ENCODE peak calls at places on chromosomes 13 and 19, in nine cellular contexts. One of them, this sample, is unnamed.

GRCh38 chr19:53545271-53546065 is 7.5 kb downstream of the ZNF331 start:
- DNase-seq in HepG2: no peak
- DNase-seq in GM10248: no peak
- DNase-seq in fibroblast of mammary gland: peak; percentile 76
- DNase-seq in AG10803: peak; percentile 90
- DNase-seq in AG09319: peak; percentile 52
- DNase-seq in BJ: peak; percentile 79
- DNase-seq in lower leg skin: no peak
- DNase-seq in endothelial cell: no peak
- DNase-seq in this sample: no peak

GRCh38 chr19:52993342-52994178 is 20.2 kb upstream of the ERVV-1 start:
- DNase-seq in BJ: peak; percentile 6
- DNase-seq in fibroblast of mammary gland: peak; percentile 77
- DNase-seq in lower leg skin: peak; percentile 95
- DNase-seq in AG10803: peak; percentile 66
- DNase-seq in AG09319: peak; percentile 42
- DNase-seq in endothelial cell: peak; percentile 82
- DNase-seq in GM10248: peak; percentile 73
- DNase-seq in HepG2: no peak
- DNase-seq in this sample: peak; percentile 70

GRCh38 chr19:12244370-12244769 is 50.3 kb downstream of the ZNF44 start:
- DNase-seq in fibroblast of mammary gland: no peak
- DNase-seq in HepG2: peak; percentile 21
- DNase-seq in AG10803: no peak
- DNase-seq in lower leg skin: no peak
- DNase-seq in BJ: no peak
- DNase-seq in AG09319: no peak
- DNase-seq in GM10248: no peak
- DNase-seq in endothelial cell: no peak
- DNase-seq in this sample: no peak

GRCh38 chr13:94712287-94712811 is at the start of gene SOX21:
- DNase-seq in AG09319: no peak
- DNase-seq in GM10248: no peak
- DNase-seq in endothelial cell: no peak
- DNase-seq in BJ: no peak
- DNase-seq in fibroblast of mammary gland: no peak
- DNase-seq in lower leg skin: peak; percentile 82
- DNase-seq in HepG2: no peak
- DNase-seq in AG10803: no peak
- DNase-seq in this sample: no peak

GRCh38 chr13:37023871-37024270 is 23.3 kb downstream of the EXOSC8 start:
- DNase-seq in AG09319: no peak
- DNase-seq in BJ: no peak
- DNase-seq in endothelial cell: no peak
- DNase-seq in HepG2: no peak
- DNase-seq in fibroblast of mammary gland: peak; percentile 71
- DNase-seq in AG10803: peak; percentile 45
- DNase-seq in GM10248: no peak
- DNase-seq in lower leg skin: no peak
- DNase-seq in this sample: no peak

GRCh38 chr13:52651880-52652169 is 811 bp upstream of the SUGT1 start:
- DNase-seq in lower leg skin: no peak
- DNase-seq in fibroblast of mammary gland: no peak
- DNase-seq in BJ: no peak
- DNase-seq in AG09319: no peak
- DNase-seq in endothelial cell: no peak
- DNase-seq in GM10248: no peak
- DNase-seq in HepG2: no peak
- DNase-seq in AG10803: no peak
- DNase-seq in this sample: no peak

GRCh38 chr13:46211116-46211515 is 612 bp upstream of the LRRC63 start:
- DNase-seq in GM10248: peak; percentile 22
- DNase-seq in AG10803: no peak
- DNase-seq in HepG2: no peak
- DNase-seq in lower leg skin: no peak
- DNase-seq in AG09319: no peak
- DNase-seq in fibroblast of mammary gland: no peak
- DNase-seq in endothelial cell: no peak
- DNase-seq in BJ: no peak
- DNase-seq in this sample: no peak

GRCh38 chr19:17873661-17874422 is 2.1 kb downstream of the SLC5A5 start:
- DNase-seq in lower leg skin: no peak
- DNase-seq in AG10803: no peak
- DNase-seq in BJ: no peak
- DNase-seq in AG09319: no peak
- DNase-seq in HepG2: no peak
- DNase-seq in fibroblast of mammary gland: no peak
- DNase-seq in endothelial cell: peak; percentile 57
- DNase-seq in GM10248: peak; percentile 86
- DNase-seq in this sample: peak; percentile 50

GRCh38 chr13:94330552-94331071 is 148.9 kb downstream of the DCT start:
- DNase-seq in AG10803: no peak
- DNase-seq in fibroblast of mammary gland: no peak
- DNase-seq in BJ: no peak
- DNase-seq in lower leg skin: no peak
- DNase-seq in AG09319: no peak
- DNase-seq in HepG2: no peak
- DNase-seq in GM10248: no peak
- DNase-seq in endothelial cell: no peak
- DNase-seq in this sample: no peak

GRCh38 chr19:47158879-47159509 is 28.4 kb downstream of the SAE1 start:
- DNase-seq in AG09319: no peak
- DNase-seq in AG10803: peak; percentile 48
- DNase-seq in HepG2: no peak
- DNase-seq in BJ: no peak
- DNase-seq in lower leg skin: no peak
- DNase-seq in GM10248: no peak
- DNase-seq in fibroblast of mammary gland: no peak
- DNase-seq in endothelial cell: no peak
- DNase-seq in this sample: no peak

GRCh38 chr19:3056454-3057016 is 5.8 kb downstream of the TLE5 start:
- DNase-seq in fibroblast of mammary gland: no peak
- DNase-seq in lower leg skin: no peak
- DNase-seq in AG10803: no peak
- DNase-seq in BJ: no peak
- DNase-seq in GM10248: no peak
- DNase-seq in HepG2: no peak
- DNase-seq in endothelial cell: no peak
- DNase-seq in AG09319: no peak
- DNase-seq in this sample: no peak

GRCh38 chr13:113734099-113734825 is 24.8 kb upstream of the TMEM255B start:
- DNase-seq in AG10803: no peak
- DNase-seq in lower leg skin: no peak
- DNase-seq in fibroblast of mammary gland: no peak
- DNase-seq in HepG2: no peak
- DNase-seq in endothelial cell: no peak
- DNase-seq in AG09319: no peak
- DNase-seq in BJ: no peak
- DNase-seq in GM10248: no peak
- DNase-seq in this sample: no peak

GRCh38 chr19:30909216-30909615 is 440.0 kb downstream of the TSHZ3 start:
- DNase-seq in lower leg skin: no peak
- DNase-seq in AG09319: no peak
- DNase-seq in GM10248: no peak
- DNase-seq in AG10803: no peak
- DNase-seq in fibroblast of mammary gland: no peak
- DNase-seq in HepG2: no peak
- DNase-seq in BJ: no peak
- DNase-seq in endothelial cell: no peak
- DNase-seq in this sample: no peak

GRCh38 chr13:33073338-33073737 is 57.1 kb downstream of the KL start:
- DNase-seq in BJ: no peak
- DNase-seq in AG10803: no peak
- DNase-seq in HepG2: no peak
- DNase-seq in GM10248: no peak
- DNase-seq in endothelial cell: no peak
- DNase-seq in AG09319: no peak
- DNase-seq in lower leg skin: no peak
- DNase-seq in fibroblast of mammary gland: no peak
- DNase-seq in this sample: no peak

GRCh38 chr13:80033286-80033685 is 307.6 kb downstream of the SPRY2 start:
- DNase-seq in BJ: no peak
- DNase-seq in lower leg skin: no peak
- DNase-seq in fibroblast of mammary gland: peak; percentile 67
- DNase-seq in AG09319: no peak
- DNase-seq in GM10248: no peak
- DNase-seq in HepG2: no peak
- DNase-seq in endothelial cell: no peak
- DNase-seq in AG10803: no peak
- DNase-seq in this sample: no peak

GRCh38 chr13:80029170-80029569 is 311.8 kb downstream of the SPRY2 start:
- DNase-seq in HepG2: no peak
- DNase-seq in fibroblast of mammary gland: no peak
- DNase-seq in AG09319: no peak
- DNase-seq in AG10803: no peak
- DNase-seq in lower leg skin: no peak
- DNase-seq in GM10248: no peak
- DNase-seq in BJ: no peak
- DNase-seq in endothelial cell: no peak
- DNase-seq in this sample: no peak

GRCh38 chr13:80035096-80035495 is 305.8 kb downstream of the SPRY2 start:
- DNase-seq in fibroblast of mammary gland: no peak
- DNase-seq in GM10248: no peak
- DNase-seq in HepG2: no peak
- DNase-seq in BJ: no peak
- DNase-seq in lower leg skin: no peak
- DNase-seq in endothelial cell: no peak
- DNase-seq in AG09319: no peak
- DNase-seq in AG10803: no peak
- DNase-seq in this sample: no peak

GRCh38 chr13:80030491-80030890 is 310.4 kb downstream of the SPRY2 start:
- DNase-seq in endothelial cell: peak; percentile 6
- DNase-seq in fibroblast of mammary gland: peak; percentile 42
- DNase-seq in AG09319: no peak
- DNase-seq in lower leg skin: no peak
- DNase-seq in GM10248: no peak
- DNase-seq in AG10803: peak; percentile 17
- DNase-seq in HepG2: no peak
- DNase-seq in BJ: no peak
- DNase-seq in this sample: no peak
- TF ChIP-seq CTCF in endothelial cell: no peak
- TF ChIP-seq CTCF in fibroblast of mammary gland: peak; percentile 25
- TF ChIP-seq CTCF in AG09319: peak; percentile 16
- TF ChIP-seq CTCF in lower leg skin: no peak
- TF ChIP-seq CTCF in GM10248: no peak
- TF ChIP-seq CTCF in AG10803: peak; percentile 24
- TF ChIP-seq CTCF in HepG2: no peak
- TF ChIP-seq CTCF in BJ: no peak
- TF ChIP-seq CTCF in this sample: no peak

GRCh38 chr19:28239270-28239669 is 973.7 kb downstream of the UQCRFS1 start:
- DNase-seq in fibroblast of mammary gland: peak; percentile 16
- DNase-seq in lower leg skin: no peak
- DNase-seq in AG09319: no peak
- DNase-seq in endothelial cell: peak; percentile 62
- DNase-seq in GM10248: no peak
- DNase-seq in BJ: no peak
- DNase-seq in AG10803: no peak
- DNase-seq in HepG2: no peak
- DNase-seq in this sample: no peak
- TF ChIP-seq CTCF in fibroblast of mammary gland: peak; percentile 25
- TF ChIP-seq CTCF in lower leg skin: no peak
- TF ChIP-seq CTCF in AG09319: peak; percentile 23
- TF ChIP-seq CTCF in endothelial cell: peak; percentile 38
- TF ChIP-seq CTCF in GM10248: no peak
- TF ChIP-seq CTCF in BJ: peak; percentile 20
- TF ChIP-seq CTCF in AG10803: peak; percentile 22
- TF ChIP-seq CTCF in HepG2: no peak
- TF ChIP-seq CTCF in this sample: no peak

GRCh38 chr13:27621116-27621365 is 651 bp upstream of the POLR1D start:
- DNase-seq in HepG2: no peak
- DNase-seq in AG09319: no peak
- DNase-seq in GM10248: no peak
- DNase-seq in lower leg skin: no peak
- DNase-seq in fibroblast of mammary gland: no peak
- DNase-seq in BJ: no peak
- DNase-seq in AG10803: no peak
- DNase-seq in endothelial cell: no peak
- DNase-seq in this sample: no peak

GRCh38 chr13:27621366-27622101 is at the start of gene POLR1D:
- DNase-seq in fibroblast of mammary gland: peak; percentile 63
- DNase-seq in endothelial cell: peak; percentile 66
- DNase-seq in HepG2: peak; percentile 77
- DNase-seq in AG10803: peak; percentile 60
- DNase-seq in AG09319: no peak
- DNase-seq in lower leg skin: peak; percentile 96
- DNase-seq in GM10248: peak; percentile 93
- DNase-seq in BJ: no peak
- DNase-seq in this sample: peak; percentile 84

GRCh38 chr13:27619093-27619705 is 1.1 kb downstream of the LNX2 start:
- DNase-seq in GM10248: no peak
- DNase-seq in endothelial cell: no peak
- DNase-seq in AG09319: no peak
- DNase-seq in AG10803: peak; percentile 56
- DNase-seq in BJ: no peak
- DNase-seq in fibroblast of mammary gland: peak; percentile 46
- DNase-seq in lower leg skin: no peak
- DNase-seq in HepG2: peak; percentile 34
- DNase-seq in this sample: no peak

GRCh38 chr13:27620377-27621115 is at the start of gene LNX2:
- DNase-seq in AG10803: peak; percentile 96
- DNase-seq in GM10248: peak; percentile 98
- DNase-seq in HepG2: peak; percentile 91
- DNase-seq in lower leg skin: peak; percentile 100
- DNase-seq in fibroblast of mammary gland: peak; percentile 93
- DNase-seq in endothelial cell: peak; percentile 99
- DNase-seq in BJ: peak; percentile 67
- DNase-seq in AG09319: peak; percentile 90
- DNase-seq in this sample: peak; percentile 97

GRCh38 chr13:27619711-27620376 is 485 bp downstream of the LNX2 start:
- DNase-seq in AG09319: no peak
- DNase-seq in fibroblast of mammary gland: peak; percentile 30
- DNase-seq in endothelial cell: peak; percentile 57
- DNase-seq in lower leg skin: peak; percentile 92
- DNase-seq in AG10803: peak; percentile 25
- DNase-seq in HepG2: peak; percentile 7
- DNase-seq in GM10248: peak; percentile 58
- DNase-seq in BJ: no peak
- DNase-seq in this sample: no peak
- TF ChIP-seq CTCF in AG09319: peak; percentile 23
- TF ChIP-seq CTCF in fibroblast of mammary gland: no peak
- TF ChIP-seq CTCF in endothelial cell: no peak
- TF ChIP-seq CTCF in lower leg skin: no peak
- TF ChIP-seq CTCF in AG10803: peak; percentile 20
- TF ChIP-seq CTCF in HepG2: no peak
- TF ChIP-seq CTCF in GM10248: peak; percentile 8
- TF ChIP-seq CTCF in BJ: peak; percentile 29
- TF ChIP-seq CTCF in this sample: no peak

DNA sequence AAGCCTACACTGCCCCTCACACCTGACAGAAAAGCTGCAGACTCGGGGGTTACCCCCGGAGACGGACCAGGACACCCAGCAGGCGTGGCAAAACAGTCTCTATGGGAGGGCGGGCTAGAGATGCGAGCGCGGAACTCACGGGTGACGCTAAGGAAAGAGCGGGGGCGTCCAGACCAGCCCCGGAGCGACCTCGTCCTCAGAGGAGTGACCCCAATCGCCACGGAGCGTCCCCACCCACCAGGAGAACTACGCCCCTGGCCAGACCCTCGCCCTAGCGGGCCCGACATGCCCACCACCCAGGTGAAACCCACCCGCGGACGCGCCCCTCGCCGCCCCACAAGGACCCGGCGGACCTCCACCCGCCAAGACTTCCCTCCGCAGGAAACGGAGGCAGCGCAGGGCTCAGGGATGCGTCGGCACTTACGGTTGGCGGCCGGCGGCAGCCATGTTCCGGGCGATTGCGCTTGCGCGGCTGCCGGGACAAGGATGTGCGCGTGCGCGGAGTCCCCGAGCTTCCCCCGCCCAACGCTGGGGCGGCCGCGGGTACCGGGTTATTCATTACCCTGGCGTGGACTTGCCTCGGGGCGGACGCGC is at the start of gene ZNF329:
- DNase-seq in HepG2: peak; percentile 66
- DNase-seq in fibroblast of mammary gland: peak; percentile 76
- DNase-seq in endothelial cell: peak; percentile 91
- DNase-seq in BJ: peak; percentile 23
- DNase-seq in AG10803: peak; percentile 74
- DNase-seq in lower leg skin: peak; percentile 95
- DNase-seq in GM10248: peak; percentile 90
- DNase-seq in AG09319: peak; percentile 54
- DNase-seq in this sample: peak; percentile 94
- TF ChIP-seq CTCF in HepG2: peak; percentile 8
- TF ChIP-seq CTCF in fibroblast of mammary gland: no peak
- TF ChIP-seq CTCF in endothelial cell: no peak
- TF ChIP-seq CTCF in BJ: no peak
- TF ChIP-seq CTCF in AG10803: no peak
- TF ChIP-seq CTCF in lower leg skin: no peak
- TF ChIP-seq CTCF in GM10248: no peak
- TF ChIP-seq CTCF in AG09319: no peak
- TF ChIP-seq CTCF in this sample: no peak

This sample was measured in activated B cell treated with CpG ODN at 0.5 μM for 24 hours.